ENCODE peak calls at places on chromosomes 2 and 18, in five cellular contexts. Z is Calu3, G is nucleus accumbens, V is mesendoderm, M is aorta. W is an unnamed sample.

GRCh38 chr2:217551229-217551909 is 451.4 kb downstream of the TNS1 start:
- DNase-seq in Z (no peak), G (no peak), V (peak; percentile 96), M (no peak), W (no peak)

GRCh38 chr2:132255714-132256113 is 94.0 kb upstream of the ANKRD30BL start:
- DNase-seq in Z (no peak), G (no peak), V (no peak), M (no peak), W (no peak)

GRCh38 chr2:36792947-36793346 is 96.4 kb downstream of the VIT start:
- DNase-seq in Z (no peak), G (no peak), V (no peak), M (no peak), W (no peak)

GRCh38 chr2:187547353-187547979 is 6.8 kb downstream of the TFPI start:
- DNase-seq in Z (peak; percentile 65), G (no peak), V (peak; percentile 96), M (peak; percentile 61), W (peak; percentile 72)

GRCh38 chr2:64789466-64790320 is 136.0 kb upstream of the SERTAD2 start:
- DNase-seq in Z (no peak), G (no peak), V (no peak), M (no peak), W (no peak)

GRCh38 chr2:25268136-25268535 is 73.6 kb downstream of the DNMT3A start:
- DNase-seq in Z (no peak), G (no peak), V (no peak), M (no peak), W (no peak)

GRCh38 chr2:234169676-234170075 is 119.2 kb downstream of the SPP2 start:
- DNase-seq in Z (no peak), G (no peak), V (no peak), M (no peak), W (no peak)

GRCh38 chr2:121480826-121481225 is 49.9 kb upstream of the RNU4ATAC start:
- DNase-seq in Z (peak; percentile 45), G (no peak), V (no peak), M (no peak), W (peak; percentile 24)

GRCh38 chr18:3651266-3651665 is 201.3 kb downstream of the TGIF1 start:
- DNase-seq in Z (no peak), G (no peak), V (no peak), M (no peak), W (no peak)

GRCh38 chr2:71863338-71863737 is 284.3 kb downstream of the CYP26B1 start:
- DNase-seq in Z (no peak), G (no peak), V (no peak), M (no peak), W (no peak)

GRCh38 chr18:9716375-9716774 is 8.3 kb downstream of the RAB31 start:
- DNase-seq in Z (no peak), G (no peak), V (no peak), M (no peak), W (no peak)

GRCh38 chr2:226798422-226799210 is 1.0 kb downstream of the IRS1 start:
- DNase-seq in Z (peak; percentile 58), G (peak; percentile 23), V (peak; percentile 75), M (peak; percentile 64), W (peak; percentile 66)

GRCh38 chr18:59087391-59087790 is 52.3 kb upstream of the SEC11C start:
- DNase-seq in Z (no peak), G (no peak), V (no peak), M (no peak), W (no peak)

GRCh38 chr2:159661286-159661685 is 44.9 kb upstream of the BAZ2B start:
- DNase-seq in Z (no peak), G (no peak), V (no peak), M (no peak), W (no peak)

GRCh38 chr2:10159486-10160160 is 37.1 kb downstream of the RRM2 start:
- DNase-seq in Z (no peak), G (no peak), V (no peak), M (no peak), W (no peak)

GRCh38 chr18:46433121-46433826 is 223.7 kb downstream of the LOXHD1 start:
- DNase-seq in Z (no peak), G (no peak), V (peak; percentile 80), M (no peak), W (no peak)

GRCh38 chr2:216657086-216657855 is 24.1 kb downstream of the IGFBP2 start:
- DNase-seq in Z (no peak), G (no peak), V (no peak), M (peak; percentile 61), W (no peak)

GRCh38 chr2:114400890-114401289 is 41.6 kb upstream of the DPP10 start:
- DNase-seq in Z (no peak), G (no peak), V (no peak), M (no peak), W (no peak)

GRCh38 chr2:229519655-229520054 is 194.7 kb downstream of the DNER start:
- DNase-seq in Z (no peak), G (no peak), V (no peak), M (no peak), W (no peak)

GRCh38 chr2:176553685-176554106 is 284.5 kb downstream of the MTX2 start:
- DNase-seq in Z (peak; percentile 74), G (peak; percentile 23), V (peak; percentile 57), M (peak; percentile 79), W (peak; percentile 66)

GRCh38 chr2:20382965-20383800 is 32.5 kb upstream of the PUM2 start:
- DNase-seq in Z (no peak), G (no peak), V (no peak), M (no peak), W (no peak)

GRCh38 chr2:120406566-120406965 is 60.6 kb downstream of the INHBB start:
- DNase-seq in Z (no peak), G (no peak), V (no peak), M (no peak), W (no peak)

GRCh38 chr2:19362652-19363473 is 4.4 kb upstream of the OSR1 start:
- DNase-seq in Z (peak; percentile 82), G (peak; percentile 27), V (peak; percentile 78), M (peak; percentile 86), W (peak; percentile 86)

GRCh38 chr2:110677080-110677479 is 783 bp downstream of the BUB1 start:
- DNase-seq in Z (no peak), G (no peak), V (no peak), M (no peak), W (no peak)

W was measured in uterus.